ENCODE peak calls at places on chromosomes 6 and 20, in seven cellular contexts. I is AG09319; K is GM13976; V is CD8-positive, alpha-beta T cell; B is hepatocyte; S is fibroblast of villous mesenchyme; Z is AG09309. L is an unnamed sample.

GRCh38 chr6:158358450-158359077 is 46.3 kb downstream of the TULP4 start:
- DNase-seq in B (no peak), I (no peak), K (no peak), V (no peak), Z (no peak), S (no peak), L (no peak)

GRCh38 chr6:36827261-36828079 is 11.8 kb downstream of the CPNE5 start:
- DNase-seq in S (peak), Z (peak), V (no peak), I (no peak), B (no peak), K (no peak), L (no peak)

GRCh38 chr20:38859070-38859690 is 53.7 kb downstream of the PPP1R16B start:
- DNase-seq in B (no peak), K (peak), S (no peak), I (no peak), Z (no peak), V (no peak), L (no peak)

GRCh38 chr20:59835448-59836395 is 97.7 kb downstream of the SYCP2 start:
- DNase-seq in I (no peak), K (peak), S (peak), B (peak), V (no peak), Z (no peak), L (peak)

GRCh38 chr6:16712250-16712930 is 48.9 kb downstream of the ATXN1 start:
- DNase-seq in K (peak), Z (no peak), I (no peak), S (peak), B (no peak), V (no peak), L (no peak)

GRCh38 chr6:37779111-37779800 is 40.3 kb upstream of the ZFAND3 start:
- DNase-seq in I (no peak), K (no peak), S (no peak), B (no peak), Z (no peak), V (no peak), L (no peak)

GRCh38 chr6:29953706-29954105 is 11.4 kb downstream of the HLA-A start:
- DNase-seq in K (no peak), V (no peak), B (no peak), S (no peak), Z (no peak), I (no peak), L (no peak)

GRCh38 chr6:164398647-164399046 is 910.8 kb downstream of the C6orf118 start:
- DNase-seq in B (no peak), I (no peak), V (no peak), S (no peak), Z (no peak), K (no peak), L (no peak)

GRCh38 chr6:43093361-43094289 is 17.5 kb downstream of the PTK7 start:
- DNase-seq in V (no peak), B (no peak), I (peak), K (no peak), Z (peak), S (peak), L (peak)

GRCh38 chr20:63627129-63627699 is 313 bp upstream of the GMEB2 start:
- DNase-seq in V (peak), I (peak), S (peak), Z (peak), B (peak), K (peak), L (peak)

GRCh38 chr20:52312131-52312729 is 120.7 kb upstream of the ZFP64 start:
- DNase-seq in S (peak), V (peak), I (peak), Z (peak), K (peak), B (peak), L (peak)

GRCh38 chr6:36577298-36577697 is 16.9 kb upstream of the SRSF3 start:
- DNase-seq in Z (peak), K (no peak), I (peak), V (no peak), S (peak), B (peak), L (no peak)

GRCh38 chr20:50848341-50848808 is 53.5 kb downstream of the BCAS4 start:
- DNase-seq in K (no peak), I (no peak), Z (no peak), V (no peak), S (no peak), B (no peak), L (no peak)

GRCh38 chr20:44997171-44997570 is 30.9 kb downstream of the STK4 start:
- DNase-seq in V (no peak), S (no peak), Z (no peak), I (no peak), B (no peak), K (no peak), L (no peak)

GRCh38 chr20:63124782-63125580 is 91.0 kb downstream of the YTHDF1 start:
- DNase-seq in S (no peak), V (no peak), I (no peak), B (no peak), Z (no peak), K (no peak), L (no peak)

GRCh38 chr6:149211046-149211571 is 106.4 kb upstream of the TAB2 start:
- DNase-seq in S (no peak), V (no peak), B (no peak), Z (no peak), K (peak), I (no peak), L (no peak)

GRCh38 chr6:12718025-12718424 is 1.5 kb downstream of the PHACTR1 start:
- DNase-seq in Z (no peak), I (no peak), V (no peak), K (no peak), S (no peak), B (peak), L (no peak)

GRCh38 chr6:147063469-147064031 is 140.7 kb upstream of the STXBP5 start:
- DNase-seq in I (no peak), B (no peak), Z (peak), S (peak), V (no peak), K (no peak), L (no peak)

GRCh38 chr20:32521780-32522524 is 63.2 kb downstream of the NOL4L start:
- DNase-seq in S (peak), Z (no peak), V (peak), I (peak), K (peak), B (peak), L (peak)

GRCh38 chr6:81241717-81242116 is 510.8 kb downstream of the TENT5A start:
- DNase-seq in Z (no peak), I (no peak), V (no peak), K (peak), B (peak), S (peak), L (no peak)

GRCh38 chr6:6829872-6830683 is 241.6 kb downstream of the LY86 start:
- DNase-seq in V (no peak), Z (no peak), I (no peak), K (no peak), B (no peak), S (no peak), L (no peak)

GRCh38 chr20:64161595-64162238 is 2.5 kb upstream of the MYT1 start:
- DNase-seq in K (peak), S (peak), I (no peak), Z (no peak), V (no peak), B (peak), L (peak)

GRCh38 chr6:25727028-25727427 is 27.5 kb upstream of the SLC17A4 start:
- DNase-seq in V (no peak), K (no peak), I (no peak), Z (no peak), S (no peak), B (no peak), L (no peak)

GRCh38 chr6:25732468-25733198 is 21.9 kb upstream of the SLC17A4 start:
- DNase-seq in B (no peak), I (no peak), K (no peak), V (no peak), Z (no peak), S (no peak), L (no peak)
- TF ChIP-seq CTCF in B (no peak), I (no peak), K (no peak), V (no peak), Z (no peak), S (no peak), L (no peak)

GRCh38 chr6:105646391-105646867 is 243.5 kb upstream of the PREP start:
- DNase-seq in V (no peak), K (peak), I (no peak), B (no peak), Z (no peak), S (no peak), L (no peak)

GRCh38 chr6:105645166-105645565 is 242.3 kb upstream of the PREP start:
- DNase-seq in I (no peak), B (peak), Z (no peak), K (no peak), S (peak), V (no peak), L (no peak)

GRCh38 chr6:105642708-105643107 is 239.8 kb upstream of the PREP start:
- DNase-seq in B (no peak), Z (peak), K (no peak), S (peak), I (no peak), V (no peak), L (no peak)

GRCh38 chr6:105645958-105646357 is 243.1 kb upstream of the PREP start:
- DNase-seq in K (no peak), Z (no peak), B (no peak), V (no peak), I (no peak), S (no peak), L (no peak)

GRCh38 chr6:105644073-105644489 is 241.2 kb upstream of the PREP start:
- DNase-seq in K (no peak), S (no peak), B (no peak), Z (no peak), V (no peak), I (no peak), L (no peak)
- TF ChIP-seq CTCF in K (peak), S (peak), B (peak), Z (no peak), V (no peak), I (no peak), L (no peak)

GRCh38 chr20:21971436-21971835 is 266.0 kb downstream of the PAX1 start:
- DNase-seq in I (no peak), S (no peak), V (no peak), Z (no peak), K (no peak), B (no peak), L (no peak)

DNA sequence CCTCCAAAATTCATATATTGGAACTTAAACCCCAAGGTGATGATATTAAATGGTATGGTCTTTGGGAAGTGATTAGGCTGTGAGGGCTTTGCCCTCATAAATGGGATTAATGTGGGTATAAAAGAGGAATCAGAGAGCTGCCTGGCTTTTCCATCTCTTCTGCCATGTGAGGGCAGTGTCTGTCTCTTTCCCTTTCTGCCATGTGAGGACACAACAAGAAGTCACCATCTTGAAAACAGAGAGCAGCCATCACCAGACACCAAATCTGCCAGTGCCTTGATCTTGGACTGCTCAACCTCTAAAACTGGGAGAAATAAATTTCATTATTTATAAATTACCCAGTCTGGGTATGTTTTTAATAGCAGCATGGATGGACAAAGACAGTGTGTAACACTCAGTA is 263.0 kb downstream of the PAX1 start:
- DNase-seq in I (no peak), V (no peak), B (no peak), K (no peak), Z (no peak), S (no peak), L (no peak)
- TF ChIP-seq CTCF in I (no peak), V (no peak), B (no peak), K (no peak), Z (peak), S (no peak), L (no peak)

DNA sequence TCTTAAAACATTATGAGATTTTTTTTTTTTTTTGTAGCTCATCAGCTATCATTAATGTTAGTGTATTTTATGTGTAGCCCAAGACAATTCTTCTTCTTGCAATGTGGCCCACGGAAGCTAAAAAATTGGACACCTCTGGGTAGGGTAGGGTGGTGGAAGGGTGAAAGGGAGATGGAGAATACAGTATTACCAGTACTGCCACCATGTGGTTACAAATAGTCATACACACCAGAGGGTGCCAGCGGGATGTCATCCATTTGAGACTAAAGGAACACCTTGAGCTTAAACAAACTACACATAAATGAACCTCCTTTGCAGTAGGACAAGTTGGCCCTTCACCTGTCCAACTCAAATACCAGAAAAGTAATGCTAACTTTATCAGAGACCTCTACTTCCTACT is 601.9 kb downstream of the HTR1B start:
- DNase-seq in S (peak), Z (no peak), I (no peak), K (no peak), B (peak), V (no peak), L (no peak)
- TF ChIP-seq CTCF in S (peak), Z (peak), I (no peak), K (peak), B (peak), V (no peak), L (peak)

L was measured in neural crest cell.